ENCODE peak calls at places on chromosome 19, in four cellular contexts. One of them, this sample, is unnamed.

GRCh38 chr19:38650911-38651584 is 3.6 kb downstream of the ACTN4 start:
- DNase-seq in colonic mucosa: no peak
- DNase-seq in GM23248: peak; percentile 94
- DNase-seq in heart left ventricle: no peak
- DNase-seq in this sample: peak; percentile 6

GRCh38 chr19:54109651-54110050 is 5.8 kb downstream of the TFPT start:
- DNase-seq in GM23248: no peak
- DNase-seq in colonic mucosa: no peak
- DNase-seq in heart left ventricle: no peak
- DNase-seq in this sample: no peak

GRCh38 chr19:16371540-16371986 is 46.9 kb downstream of the KLF2 start:
- DNase-seq in colonic mucosa: peak; percentile 85
- DNase-seq in GM23248: no peak
- DNase-seq in heart left ventricle: peak; percentile 71
- DNase-seq in this sample: no peak

GRCh38 chr19:5148794-5149190 is 179.9 kb downstream of the KDM4B start:
- DNase-seq in heart left ventricle: peak; percentile 16
- DNase-seq in colonic mucosa: no peak
- DNase-seq in GM23248: peak; percentile 25
- DNase-seq in this sample: peak; percentile 7

GRCh38 chr19:42634409-42635232 is 39.9 kb upstream of the CEACAM8 start:
- DNase-seq in heart left ventricle: no peak
- DNase-seq in GM23248: peak; percentile 68
- DNase-seq in colonic mucosa: no peak
- DNase-seq in this sample: no peak

GRCh38 chr19:52584686-52585085 is 14.6 kb downstream of the ZNF701 start:
- DNase-seq in GM23248: no peak
- DNase-seq in colonic mucosa: no peak
- DNase-seq in heart left ventricle: no peak
- DNase-seq in this sample: no peak

GRCh38 chr19:50493171-50493570 is 16.5 kb upstream of the GARIN5A start:
- DNase-seq in GM23248: no peak
- DNase-seq in colonic mucosa: no peak
- DNase-seq in heart left ventricle: no peak
- DNase-seq in this sample: no peak

GRCh38 chr19:41887711-41888382 is 4.9 kb downstream of the ARHGEF1 start:
- DNase-seq in colonic mucosa: peak; percentile 70
- DNase-seq in GM23248: peak; percentile 49
- DNase-seq in heart left ventricle: peak; percentile 31
- DNase-seq in this sample: peak; percentile 87

GRCh38 chr19:21084343-21084742 is 2.3 kb downstream of the ZNF714 start:
- DNase-seq in GM23248: peak; percentile 83
- DNase-seq in colonic mucosa: no peak
- DNase-seq in heart left ventricle: no peak
- DNase-seq in this sample: peak; percentile 10

GRCh38 chr19:27867981-27868380 is 1345.0 kb downstream of the UQCRFS1 start:
- DNase-seq in colonic mucosa: no peak
- DNase-seq in heart left ventricle: no peak
- DNase-seq in GM23248: no peak
- DNase-seq in this sample: no peak

GRCh38 chr19:31543456-31543855 is 194.2 kb upstream of the TSHZ3 start:
- DNase-seq in GM23248: no peak
- DNase-seq in heart left ventricle: peak; percentile 3
- DNase-seq in colonic mucosa: no peak
- DNase-seq in this sample: no peak

GRCh38 chr19:17936379-17936778 is 3.6 kb downstream of the CCDC124 start:
- DNase-seq in GM23248: no peak
- DNase-seq in colonic mucosa: no peak
- DNase-seq in heart left ventricle: no peak
- DNase-seq in this sample: no peak

GRCh38 chr19:17929056-17929455 is 3.8 kb upstream of the CCDC124 start:
- DNase-seq in colonic mucosa: no peak
- DNase-seq in GM23248: no peak
- DNase-seq in heart left ventricle: no peak
- DNase-seq in this sample: no peak

GRCh38 chr19:17931532-17932191 is 1.2 kb upstream of the CCDC124 start:
- DNase-seq in GM23248: no peak
- DNase-seq in heart left ventricle: no peak
- DNase-seq in colonic mucosa: no peak
- DNase-seq in this sample: peak; percentile 53

GRCh38 chr19:17933414-17934129 is 757 bp downstream of the CCDC124 start:
- DNase-seq in heart left ventricle: no peak
- DNase-seq in colonic mucosa: no peak
- DNase-seq in GM23248: peak; percentile 76
- DNase-seq in this sample: peak; percentile 23

GRCh38 chr19:17932485-17933338 is at the start of gene CCDC124:
- DNase-seq in GM23248: peak; percentile 96
- DNase-seq in heart left ventricle: peak; percentile 91
- DNase-seq in colonic mucosa: peak; percentile 93
- DNase-seq in this sample: peak; percentile 96
- H3K27ac ChIP-seq in GM23248: peak within 1 kb of the TSS; percentile 77
- H3K27ac ChIP-seq in heart left ventricle: peak within 1 kb of the TSS; percentile 90
- H3K27ac ChIP-seq in colonic mucosa: peak within 1 kb of the TSS; percentile 39
- H3K27ac ChIP-seq in this sample: peak within 1 kb of the TSS; percentile 86

DNA sequence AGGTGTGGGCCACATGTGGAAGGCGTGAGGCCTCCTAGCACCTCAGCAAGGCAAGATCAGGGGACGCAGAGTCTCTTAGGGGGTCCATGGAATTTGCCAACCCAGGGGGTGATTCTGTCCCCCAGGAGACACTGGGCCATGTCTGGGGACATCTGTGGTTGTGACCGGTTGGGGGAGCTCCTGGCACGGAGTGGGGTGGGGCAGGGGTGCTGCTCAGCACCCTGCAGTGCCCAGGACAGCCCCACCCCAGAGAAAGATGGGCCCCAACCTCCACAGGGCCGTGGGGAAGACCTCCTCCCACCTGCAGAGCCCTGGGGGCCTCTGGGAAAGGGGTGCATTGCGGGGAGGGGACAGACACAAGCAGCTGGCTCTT is 4.0 kb downstream of the MKNK2 start:
- DNase-seq in GM23248: no peak
- DNase-seq in heart left ventricle: no peak
- DNase-seq in colonic mucosa: no peak
- DNase-seq in this sample: no peak
- H3K27ac ChIP-seq in GM23248: no peak overlapping the region
- H3K27ac ChIP-seq in heart left ventricle: peak overlapping the region; percentile 97
- H3K27ac ChIP-seq in colonic mucosa: no peak overlapping the region
- H3K27ac ChIP-seq in this sample: no peak overlapping the region

GRCh38 chr19:36092566-36092965 is 18.4 kb upstream of the OVOL3 start:
- DNase-seq in colonic mucosa: no peak
- DNase-seq in GM23248: no peak
- DNase-seq in heart left ventricle: no peak
- DNase-seq in this sample: no peak
- H3K27ac ChIP-seq in colonic mucosa: no peak overlapping the region
- H3K27ac ChIP-seq in GM23248: no peak overlapping the region
- H3K27ac ChIP-seq in heart left ventricle: no peak overlapping the region
- H3K27ac ChIP-seq in this sample: no peak overlapping the region

GRCh38 chr19:10270616-10271394 is at the start of gene ICAM1:
- DNase-seq in heart left ventricle: peak; percentile 87
- DNase-seq in colonic mucosa: peak; percentile 77
- DNase-seq in GM23248: peak; percentile 78
- DNase-seq in this sample: peak; percentile 84

GRCh38 chr19:10274589-10274988 is 3.7 kb downstream of the ICAM1 start:
- DNase-seq in heart left ventricle: no peak
- DNase-seq in GM23248: no peak
- DNase-seq in colonic mucosa: no peak
- DNase-seq in this sample: no peak

GRCh38 chr19:10269333-10270179 is 1.4 kb upstream of the ICAM1 start:
- DNase-seq in GM23248: peak; percentile 87
- DNase-seq in heart left ventricle: peak; percentile 90
- DNase-seq in colonic mucosa: peak; percentile 92
- DNase-seq in this sample: peak; percentile 89

GRCh38 chr19:10270180-10270615 is 722 bp upstream of the ICAM1 start:
- DNase-seq in heart left ventricle: peak; percentile 80
- DNase-seq in GM23248: peak; percentile 74
- DNase-seq in colonic mucosa: peak; percentile 67
- DNase-seq in this sample: no peak

GRCh38 chr19:10271543-10272086 is 695 bp downstream of the ICAM1 start:
- DNase-seq in colonic mucosa: peak; percentile 45
- DNase-seq in heart left ventricle: no peak
- DNase-seq in GM23248: peak; percentile 58
- DNase-seq in this sample: no peak
- H3K27ac ChIP-seq in colonic mucosa: peak overlapping the region; percentile 81
- H3K27ac ChIP-seq in heart left ventricle: peak overlapping the region; percentile 87
- H3K27ac ChIP-seq in GM23248: no peak overlapping the region
- H3K27ac ChIP-seq in this sample: no peak overlapping the region

DNA sequence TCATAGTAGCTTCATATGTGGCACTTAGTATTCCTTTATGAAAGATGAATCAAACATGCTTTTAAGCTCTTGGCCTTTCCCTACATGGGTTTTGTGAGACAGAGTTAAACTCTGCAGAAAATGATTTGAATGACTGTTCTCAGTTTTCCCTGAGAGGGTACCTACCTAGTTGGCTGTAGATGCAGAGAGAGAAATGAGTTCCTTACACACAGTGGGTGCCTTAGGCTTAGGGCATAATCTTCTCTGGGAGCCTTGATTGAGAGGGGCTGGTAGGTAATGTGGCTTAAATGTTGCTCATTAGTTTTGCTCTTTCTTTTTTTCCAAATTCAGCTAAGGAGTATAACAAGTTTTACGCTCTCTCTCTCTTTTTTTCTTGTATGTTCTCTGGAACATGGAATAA is 3.0 kb downstream of the URI1 start:
- DNase-seq in GM23248: no peak
- DNase-seq in heart left ventricle: no peak
- DNase-seq in colonic mucosa: no peak
- DNase-seq in this sample: no peak
- H3K27ac ChIP-seq in GM23248: peak overlapping the region; percentile 49
- H3K27ac ChIP-seq in heart left ventricle: no peak overlapping the region
- H3K27ac ChIP-seq in colonic mucosa: no peak overlapping the region
- H3K27ac ChIP-seq in this sample: peak overlapping the region; percentile 71

GRCh38 chr19:45792482-45793177 is at the start of gene DMWD:
- DNase-seq in GM23248: peak; percentile 100
- DNase-seq in heart left ventricle: peak; percentile 100
- DNase-seq in colonic mucosa: peak; percentile 100
- DNase-seq in this sample: peak; percentile 100

GRCh38 chr19:45790942-45791341 is 1.7 kb downstream of the DMWD start:
- DNase-seq in heart left ventricle: no peak
- DNase-seq in colonic mucosa: no peak
- DNase-seq in GM23248: no peak
- DNase-seq in this sample: no peak

GRCh38 chr19:45793178-45793564 is 526 bp upstream of the DMWD start:
- DNase-seq in heart left ventricle: no peak
- DNase-seq in GM23248: no peak
- DNase-seq in colonic mucosa: no peak
- DNase-seq in this sample: no peak

GRCh38 chr19:45789035-45789786 is 3.4 kb downstream of the DMWD start:
- DNase-seq in colonic mucosa: no peak
- DNase-seq in GM23248: no peak
- DNase-seq in heart left ventricle: no peak
- DNase-seq in this sample: no peak

GRCh38 chr19:45791744-45792481 is 732 bp downstream of the DMWD start:
- DNase-seq in heart left ventricle: no peak
- DNase-seq in GM23248: peak; percentile 57
- DNase-seq in colonic mucosa: no peak
- DNase-seq in this sample: no peak
- H3K27ac ChIP-seq in heart left ventricle: peak overlapping the region; percentile 84
- H3K27ac ChIP-seq in GM23248: peak overlapping the region; percentile 51
- H3K27ac ChIP-seq in colonic mucosa: no peak overlapping the region
- H3K27ac ChIP-seq in this sample: peak overlapping the region; percentile 55

DNA sequence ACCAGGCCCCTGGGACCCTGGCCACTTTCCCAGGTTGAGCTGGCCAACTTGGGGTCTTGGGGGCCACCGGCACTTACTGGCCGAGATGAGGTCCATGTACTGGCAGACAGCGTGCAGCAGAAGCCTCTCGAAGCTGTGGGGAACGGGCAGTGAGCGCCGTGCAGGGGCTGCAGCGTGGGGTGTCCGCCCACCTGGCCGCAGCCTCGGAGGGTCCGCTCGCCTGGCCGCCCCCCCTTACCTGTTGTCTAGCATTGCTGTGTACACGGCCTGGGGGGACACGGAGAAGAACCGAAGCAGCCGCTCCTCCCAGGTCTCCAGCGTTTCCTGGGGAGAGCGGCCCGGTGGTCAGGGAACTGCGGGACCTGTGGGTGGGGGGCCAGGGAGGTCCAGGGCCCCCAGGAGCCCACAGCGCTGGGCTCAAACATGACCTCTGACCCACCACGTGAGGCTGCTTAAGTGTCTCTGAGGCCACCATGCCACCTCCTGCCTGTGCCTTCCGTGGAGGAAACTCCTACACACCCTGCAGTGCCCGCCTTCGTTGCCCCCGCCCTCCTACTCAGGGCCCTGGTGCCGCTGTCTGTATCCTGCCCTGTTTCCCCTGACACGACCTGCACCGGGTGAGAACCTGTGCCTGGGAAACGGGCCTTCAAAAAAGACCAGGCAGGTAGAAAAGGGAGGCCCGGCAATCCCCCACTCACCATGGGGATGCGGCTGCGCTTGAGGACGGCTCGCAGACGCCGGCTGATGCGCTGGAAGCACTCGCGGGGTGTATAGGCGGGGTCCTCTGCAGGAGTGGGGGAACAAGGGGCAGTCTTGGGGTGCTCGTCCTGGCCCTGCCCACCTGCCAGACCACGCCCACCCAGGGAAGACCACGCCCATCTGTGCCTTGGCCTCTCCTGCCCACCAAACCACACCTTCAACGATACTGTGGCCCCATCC is 6.3 kb downstream of the RNU6-9 start:
- DNase-seq in colonic mucosa: no peak
- DNase-seq in GM23248: no peak
- DNase-seq in heart left ventricle: no peak
- DNase-seq in this sample: no peak
- H3K27ac ChIP-seq in colonic mucosa: no peak overlapping the region
- H3K27ac ChIP-seq in GM23248: no peak overlapping the region
- H3K27ac ChIP-seq in heart left ventricle: no peak overlapping the region
- H3K27ac ChIP-seq in this sample: no peak overlapping the region

DNA sequence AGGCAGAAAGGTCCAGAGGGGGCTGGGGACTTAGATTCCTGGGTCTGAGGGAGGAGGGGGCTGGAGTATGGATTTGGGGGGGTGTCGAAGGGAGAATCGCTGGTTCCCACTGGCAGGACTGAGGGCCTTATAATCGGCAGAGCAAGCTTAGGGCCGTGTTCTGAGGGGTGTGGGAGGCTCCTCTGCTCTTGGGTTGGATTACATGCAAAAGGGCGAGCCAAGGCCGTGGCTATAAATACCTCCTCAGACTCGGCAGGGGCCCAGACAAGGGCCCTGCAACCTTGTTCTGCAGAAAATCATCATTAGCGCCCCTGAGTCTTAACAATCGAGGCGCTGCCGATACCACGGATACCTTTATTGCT is 707 bp upstream of the MAMSTR start:
- DNase-seq in GM23248: no peak
- DNase-seq in heart left ventricle: no peak
- DNase-seq in colonic mucosa: no peak
- DNase-seq in this sample: no peak
- H3K27ac ChIP-seq in GM23248: no peak overlapping the region
- H3K27ac ChIP-seq in heart left ventricle: peak overlapping the region; percentile 79
- H3K27ac ChIP-seq in colonic mucosa: no peak overlapping the region
- H3K27ac ChIP-seq in this sample: peak overlapping the region; percentile 10

GRCh38 chr19:49224856-49225255 is 67.3 kb downstream of the TRPM4 start:
- DNase-seq in GM23248: peak; percentile 79
- DNase-seq in colonic mucosa: peak; percentile 68
- DNase-seq in heart left ventricle: peak; percentile 34
- DNase-seq in this sample: peak; percentile 39
- H3K27ac ChIP-seq in GM23248: no peak overlapping the region
- H3K27ac ChIP-seq in colonic mucosa: no peak overlapping the region
- H3K27ac ChIP-seq in heart left ventricle: no peak overlapping the region
- H3K27ac ChIP-seq in this sample: no peak overlapping the region